ENCODE peak calls at places on chromosomes 16 and 17, in six cellular contexts. R is heart right ventricle, P is stomach, Q is body of pancreas, C is endothelial cell of umbilical vein, J is adrenal gland. N is an unnamed sample.

GRCh38 chr16:62201911-62202310 is 165.7 kb upstream of the CDH8 start:
- DNase-seq in R (no peak), P (no peak), Q (no peak), C (no peak), J (no peak), N (no peak)

GRCh38 chr17:40107266-40107980 is 7.0 kb upstream of the NR1D1 start:
- DNase-seq in R (no peak), P (no peak), Q (peak; percentile 50), C (no peak), J (no peak), N (no peak)

GRCh38 chr17:76738468-76738850 is 540 bp downstream of the MFSD11 start:
- DNase-seq in R (no peak), P (no peak), Q (no peak), C (peak; percentile 53), J (no peak), N (no peak)

GRCh38 chr17:50266384-50267073 is 7.7 kb upstream of the TMEM92 start:
- DNase-seq in R (peak; percentile 35), P (peak; percentile 88), Q (peak; percentile 47), C (peak; percentile 59), J (no peak), N (no peak)

GRCh38 chr16:68116256-68116853 is 31.2 kb downstream of the NFATC3 start:
- DNase-seq in R (no peak), P (no peak), Q (no peak), C (peak; percentile 46), J (no peak), N (no peak)

GRCh38 chr16:88303890-88304819 is 78.6 kb upstream of the ZNF469 start:
- DNase-seq in R (no peak), P (no peak), Q (peak; percentile 47), C (no peak), J (peak; percentile 74), N (no peak)

GRCh38 chr16:79970091-79970490 is 369.6 kb upstream of the MAF start:
- DNase-seq in R (no peak), P (no peak), Q (no peak), C (no peak), J (no peak), N (no peak)

GRCh38 chr16:54936979-54937672 is 6.5 kb downstream of the IRX5 start:
- DNase-seq in R (peak; percentile 52), P (no peak), Q (no peak), C (peak; percentile 24), J (no peak), N (no peak)

GRCh38 chr16:73032548-73033270 is 15.2 kb downstream of the ZFHX3 start:
- DNase-seq in R (no peak), P (no peak), Q (no peak), C (no peak), J (no peak), N (no peak)

GRCh38 chr16:72455743-72456659 is 284.0 kb upstream of the PMFBP1 start:
- DNase-seq in R (no peak), P (peak; percentile 28), Q (peak; percentile 25), C (peak; percentile 20), J (no peak), N (no peak)

DNA sequence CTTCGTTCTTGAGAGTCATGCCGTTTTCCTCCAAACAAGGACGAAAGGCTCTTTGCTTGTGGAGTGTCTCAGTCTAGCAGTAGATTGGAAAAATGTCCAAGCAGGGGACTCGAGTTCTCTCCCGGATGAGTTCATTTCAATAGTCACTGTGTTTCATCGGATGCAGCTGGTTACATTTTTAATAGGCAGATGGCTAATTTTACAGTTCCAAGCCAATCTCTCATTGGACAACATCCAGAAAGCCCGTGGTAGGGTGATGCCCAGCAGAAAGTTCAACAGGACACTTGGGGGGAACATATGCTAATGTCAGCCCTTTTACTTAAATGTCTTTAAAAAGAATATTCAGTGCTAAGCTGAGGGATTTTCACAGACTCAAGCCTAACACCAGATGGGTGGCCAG is 289.0 kb upstream of the SALL1 start:
- DNase-seq in R (no peak), P (no peak), Q (no peak), C (no peak), J (no peak), N (no peak)
- H3K27ac ChIP-seq in R (no peak overlapping the region), P (no peak overlapping the region), Q (no peak overlapping the region), C (no peak overlapping the region), J (no peak overlapping the region), N (no peak overlapping the region)

GRCh38 chr16:2155091-2156024 is at the start of gene TRAF7:
- DNase-seq in R (peak; percentile 98), P (peak; percentile 98), Q (peak; percentile 100), C (peak; percentile 100), J (peak; percentile 100), N (peak; percentile 95)
- TF ChIP-seq CTCF in R (no peak), P (no peak), Q (no peak), C (no peak), J (no peak), N (no peak)

GRCh38 chr17:3256575-3256974 is 41.6 kb downstream of the OR3A1 start:
- DNase-seq in R (no peak), P (no peak), Q (no peak), C (no peak), J (no peak), N (no peak)
- H3K9me3 ChIP-seq in R (no peaks in the 10 kb centered on the region), P (peaks cover 6% of the 10 kb centered on the region), Q (no peaks in the 10 kb centered on the region), C (peaks cover 2% of the 10 kb centered on the region), J (no peaks in the 10 kb centered on the region), N (no peaks in the 10 kb centered on the region)

GRCh38 chr17:29587591-29587990 is 1.9 kb downstream of the GIT1 start:
- DNase-seq in R (no peak), P (no peak), Q (no peak), C (no peak), J (no peak), N (no peak)

GRCh38 chr17:29588561-29589411 is 662 bp downstream of the GIT1 start:
- DNase-seq in R (peak; percentile 44), P (no peak), Q (no peak), C (no peak), J (no peak), N (no peak)

GRCh38 chr17:29586676-29587469 is 2.6 kb downstream of the GIT1 start:
- DNase-seq in R (no peak), P (no peak), Q (no peak), C (no peak), J (no peak), N (no peak)

GRCh38 chr17:29589524-29590260 is at the start of gene GIT1:
- DNase-seq in R (peak; percentile 89), P (peak; percentile 90), Q (peak; percentile 88), C (peak; percentile 82), J (peak; percentile 88), N (peak; percentile 86)

DNA sequence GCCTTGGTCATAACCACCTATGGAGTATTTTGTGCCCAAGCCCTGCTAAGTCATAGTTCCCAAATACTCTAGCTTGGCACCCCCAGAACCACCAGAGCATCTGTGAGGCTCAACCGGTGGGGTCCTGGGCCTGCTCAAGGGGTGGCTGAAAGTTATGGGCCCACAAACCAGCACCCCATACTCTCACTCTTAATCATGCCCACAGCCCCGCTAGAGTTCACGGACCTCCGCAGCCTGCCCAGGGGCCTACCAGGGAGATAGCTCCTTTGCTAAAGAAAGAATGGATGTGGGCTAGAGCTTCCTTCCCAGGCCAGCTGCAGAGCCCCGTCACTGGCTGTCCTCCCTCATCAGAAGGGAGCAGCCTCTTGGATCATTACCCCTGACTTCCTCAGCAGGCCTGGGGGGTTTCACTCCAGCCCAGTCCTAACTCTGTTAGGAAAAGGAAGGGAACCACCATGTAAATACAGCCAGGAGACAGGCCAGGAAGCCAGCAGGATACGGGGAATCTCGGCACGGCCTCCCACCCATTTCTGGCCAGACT is 1.4 kb downstream of the GIT1 start:
- DNase-seq in R (no peak), P (no peak), Q (no peak), C (peak; percentile 43), J (no peak), N (no peak)
- H3K27ac ChIP-seq in R (peak overlapping the region; percentile 95), P (peak overlapping the region; percentile 90), Q (peak overlapping the region; percentile 49), C (peak overlapping the region; percentile 66), J (peak overlapping the region; percentile 60), N (peak overlapping the region; percentile 40)

GRCh38 chr17:4956493-4957061 is 5.7 kb downstream of the ENO3 start:
- DNase-seq in R (no peak), P (peak; percentile 46), Q (peak; percentile 48), C (no peak), J (no peak), N (peak; percentile 40)
- TF ChIP-seq CTCF in R (peak; percentile 35), P (no peak), Q (peak; percentile 28), C (peak; percentile 24), J (no peak), N (peak; percentile 20)

GRCh38 chr17:70060415-70060814 is 14.6 kb upstream of the KCNJ16 start:
- DNase-seq in R (no peak), P (peak; percentile 36), Q (peak; percentile 57), C (no peak), J (no peak), N (no peak)
- H3K9me3 ChIP-seq in R (no peaks in the 10 kb centered on the region), P (no peaks in the 10 kb centered on the region), Q (no peaks in the 10 kb centered on the region), C (no peaks in the 10 kb centered on the region), J (no peaks in the 10 kb centered on the region), N (no peaks in the 10 kb centered on the region)

GRCh38 chr16:60274431-60275017 is 1540.4 kb upstream of the GOT2 start:
- DNase-seq in R (no peak), P (no peak), Q (no peak), C (no peak), J (no peak), N (no peak)
- H3K27ac ChIP-seq in R (no peak overlapping the region), P (no peak overlapping the region), Q (no peak overlapping the region), C (no peak overlapping the region), J (no peak overlapping the region), N (no peak overlapping the region)

GRCh38 chr16:18072161-18072560 is 264.4 kb downstream of the NPIPA8 start:
- DNase-seq in R (no peak), P (no peak), Q (no peak), C (no peak), J (no peak), N (no peak)

GRCh38 chr16:18068477-18068876 is 268.1 kb downstream of the NPIPA8 start:
- DNase-seq in R (no peak), P (no peak), Q (no peak), C (no peak), J (no peak), N (no peak)

DNA sequence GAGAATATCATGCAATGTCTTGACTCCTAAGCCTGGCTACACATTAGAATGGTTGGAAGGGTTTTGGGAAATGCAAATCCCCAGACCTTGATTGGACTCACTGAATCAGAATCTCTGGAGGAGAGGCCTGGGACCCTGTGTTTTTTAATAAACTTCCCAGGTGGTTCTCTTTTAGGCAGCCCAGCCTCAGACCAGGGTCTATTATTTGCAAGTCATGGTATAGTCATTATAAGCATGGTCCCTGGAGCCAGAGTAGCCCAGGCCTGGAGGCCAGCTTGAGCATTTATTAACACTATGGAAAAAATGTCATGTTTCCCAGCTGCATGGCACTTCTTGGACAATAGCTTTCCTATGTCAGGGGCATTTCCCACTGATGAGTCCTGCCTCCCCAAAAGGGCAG is 266.9 kb downstream of the NPIPA8 start:
- DNase-seq in R (no peak), P (no peak), Q (no peak), C (no peak), J (no peak), N (no peak)
- TF ChIP-seq CTCF in R (no peak), P (no peak), Q (no peak), C (no peak), J (no peak), N (no peak)

GRCh38 chr16:3306078-3306477 is 781 bp downstream of the ZNF75A start:
- DNase-seq in R (no peak), P (no peak), Q (no peak), C (no peak), J (no peak), N (no peak)
- H3K9me3 ChIP-seq in R (no peaks in the 10 kb centered on the region), P (peaks cover 93% of the 10 kb centered on the region), Q (peaks cover 2% of the 10 kb centered on the region), C (no peaks in the 10 kb centered on the region), J (no peaks in the 10 kb centered on the region), N (peaks cover 43% of the 10 kb centered on the region)